ENCODE peak calls at places on chromosomes 13 and 19, in five cellular contexts. R is transverse colon, S is vagina, P is ovary, U is K562. N is an unnamed sample.

GRCh38 chr13:76222511-76222910 is 586.4 kb downstream of the LMO7 start:
- DNase-seq in S (no peak), U (no peak), P (no peak), R (no peak), N (no peak)

GRCh38 chr13:78382946-78383542 is 220.3 kb downstream of the POU4F1 start:
- DNase-seq in R (no peak), P (no peak), S (no peak), U (no peak), N (no peak)

GRCh38 chr13:50626031-50626643 is 217.4 kb downstream of the DLEU7 start:
- DNase-seq in S (no peak), U (no peak), P (no peak), R (no peak), N (no peak)

GRCh38 chr13:31846984-31847752 is 107.8 kb downstream of the RXFP2 start:
- DNase-seq in U (peak), R (no peak), S (no peak), P (no peak), N (peak)

GRCh38 chr13:67062160-67062559 is 168.0 kb downstream of the PCDH9 start:
- DNase-seq in P (no peak), R (no peak), U (no peak), S (no peak), N (no peak)

GRCh38 chr13:45833663-45834062 is 17.9 kb downstream of the SIAH3 start:
- DNase-seq in P (no peak), R (no peak), S (peak), U (no peak), N (peak)

GRCh38 chr13:31946091-31946770 is 85.3 kb upstream of the FRY start:
- DNase-seq in S (no peak), U (no peak), P (no peak), R (no peak), N (no peak)

GRCh38 chr13:86554066-86554465 is 754.8 kb upstream of the SLITRK6 start:
- DNase-seq in P (no peak), U (no peak), R (no peak), S (no peak), N (no peak)

GRCh38 chr13:63481334-63481733 is 2065.7 kb upstream of the PCDH20 start:
- DNase-seq in P (no peak), U (no peak), R (no peak), S (no peak), N (no peak)

GRCh38 chr13:48156466-48156865 is 61.6 kb upstream of the MED4 start:
- DNase-seq in U (no peak), R (peak), S (no peak), P (no peak), N (peak)

GRCh38 chr19:1967087-1967608 is 26.2 kb downstream of the CSNK1G2 start:
- DNase-seq in S (no peak), R (no peak), U (no peak), P (no peak), N (no peak)

GRCh38 chr13:112059457-112060317 is 7.3 kb upstream of the SOX1 start:
- DNase-seq in R (no peak), P (no peak), U (no peak), S (peak), N (no peak)

GRCh38 chr19:38434549-38435051 is 1.1 kb downstream of the RYR1 start:
- DNase-seq in R (peak), P (no peak), U (peak), S (no peak), N (peak)

GRCh38 chr13:36329355-36329754 is 16.8 kb downstream of the SPART start:
- DNase-seq in R (no peak), S (no peak), P (no peak), U (no peak), N (no peak)

GRCh38 chr19:32652893-32653625 is 21.9 kb downstream of the ANKRD27 start:
- DNase-seq in R (peak), S (no peak), P (peak), U (no peak), N (peak)

GRCh38 chr19:292281-292884 is 1.2 kb upstream of the PLPP2 start:
- DNase-seq in U (no peak), R (no peak), S (no peak), P (no peak), N (no peak)

GRCh38 chr19:17073869-17074627 is 1.2 kb downstream of the HAUS8 start:
- DNase-seq in S (no peak), P (no peak), R (peak), U (peak), N (no peak)

GRCh38 chr13:114081761-114082681 is 50.4 kb downstream of the RASA3 start:
- DNase-seq in P (no peak), R (no peak), U (no peak), S (no peak), N (no peak)

GRCh38 chr19:29405728-29405995 is 120.1 kb upstream of the VSTM2B start:
- DNase-seq in R (no peak), U (no peak), P (no peak), S (no peak), N (no peak)

GRCh38 chr19:36547001-36547732 is 19.1 kb upstream of the ZNF260 start:
- DNase-seq in P (no peak), S (no peak), R (no peak), U (no peak), N (no peak)

GRCh38 chr19:41577144-41577830 is 1.3 kb downstream of the CEACAM21 start:
- DNase-seq in P (no peak), U (no peak), S (no peak), R (no peak), N (no peak)

GRCh38 chr19:3359850-3360493 is 6.4 kb upstream of the NFIC start:
- DNase-seq in R (no peak), P (no peak), U (peak), S (no peak), N (peak)

GRCh38 chr19:51921949-51922348 is 5.3 kb upstream of the ZNF613 start:
- DNase-seq in S (no peak), P (no peak), U (no peak), R (no peak), N (no peak)

GRCh38 chr13:112204376-112204775 is 137.4 kb downstream of the SOX1 start:
- DNase-seq in U (no peak), S (no peak), P (no peak), R (no peak), N (no peak)

GRCh38 chr19:44050740-44051653 is 839 bp upstream of the ZNF223 start:
- DNase-seq in R (peak), P (no peak), U (no peak), S (no peak), N (peak)

GRCh38 chr19:48760514-48761221 is 5.3 kb downstream of the FGF21 start:
- DNase-seq in R (no peak), U (no peak), P (no peak), S (no peak), N (no peak)
- H3K27ac ChIP-seq in R (no peak), U (no peak), P (no peak), S (no peak), N (no peak)

GRCh38 chr19:12648088-12648487 is 18.5 kb downstream of the MAN2B1 start:
- DNase-seq in P (peak), S (no peak), R (no peak), U (peak), N (peak)
- TF ChIP-seq POLR2A in P (no peak), S (no peak), R (no peak), U (no peak), N (peak)

GRCh38 chr13:106755542-106755941 is 187.6 kb upstream of the ARGLU1 start:
- DNase-seq in S (no peak), R (no peak), U (no peak), P (no peak), N (no peak)

GRCh38 chr13:106752584-106753202 is 184.8 kb upstream of the ARGLU1 start:
- DNase-seq in S (no peak), R (no peak), U (no peak), P (no peak), N (no peak)

GRCh38 chr13:106756446-106756845 is 188.5 kb upstream of the ARGLU1 start:
- DNase-seq in S (no peak), R (no peak), P (no peak), U (no peak), N (no peak)

GRCh38 chr13:106753241-106753640 is 185.3 kb upstream of the ARGLU1 start:
- DNase-seq in S (no peak), R (no peak), U (no peak), P (no peak), N (peak)
- H3K27ac ChIP-seq in S (no peak), R (no peak), U (no peak), P (no peak), N (peak)

DNA sequence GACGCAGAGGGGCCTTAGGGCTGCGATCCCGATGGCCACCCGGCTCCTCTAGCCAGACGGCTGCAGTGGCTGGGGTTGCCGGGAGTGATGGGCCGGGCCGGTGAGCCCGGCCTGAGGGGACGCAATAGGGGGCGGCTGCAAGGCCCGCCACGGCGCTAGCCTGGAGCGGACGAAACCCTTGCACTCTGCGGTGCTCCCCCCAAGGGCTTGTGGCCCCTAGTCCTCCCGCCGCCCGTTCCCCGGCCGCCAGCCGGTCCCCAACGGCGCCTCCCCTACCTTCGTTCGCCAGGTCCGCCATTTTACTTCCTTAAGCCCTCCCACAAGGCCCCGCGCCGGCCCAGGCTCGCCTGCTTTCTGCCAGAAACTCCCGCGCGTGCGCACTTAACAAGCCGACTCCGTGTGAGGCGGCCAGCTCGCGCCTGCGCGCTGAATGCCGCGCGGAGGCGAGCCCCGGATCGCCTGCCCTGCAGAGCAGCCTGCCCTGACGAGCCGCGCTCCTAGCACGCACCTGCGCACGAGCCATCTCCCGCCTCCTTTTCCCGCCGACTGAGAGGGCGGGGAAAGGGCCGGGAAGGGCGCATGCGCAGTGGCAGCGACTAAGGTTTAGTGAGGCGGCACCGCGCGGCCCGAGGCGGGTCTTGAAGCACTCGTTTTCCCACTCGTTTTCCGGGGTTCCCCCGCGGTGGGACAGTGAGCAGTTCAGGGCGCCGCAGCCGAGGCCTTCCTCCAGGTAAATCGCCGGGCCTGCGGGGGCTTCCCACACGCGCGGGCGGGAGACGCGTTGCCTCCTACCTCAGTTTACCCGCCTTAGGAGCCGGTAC is at the start of gene RANBP3:
- DNase-seq in R (peak), P (peak), S (peak), U (peak), N (peak)
- TF ChIP-seq POLR2A in R (peak), P (peak), S (peak), U (peak), N (peak)

GRCh38 chr13:20053891-20054290 is 95.4 kb downstream of the ZMYM2 start:
- DNase-seq in P (no peak), S (no peak), R (no peak), U (no peak), N (no peak)
- H3K27ac ChIP-seq in P (no peak), S (no peak), R (no peak), U (no peak), N (no peak)

GRCh38 chr13:52652980-52653303 is 306 bp downstream of the SUGT1 start:
- DNase-seq in U (peak), S (peak), P (no peak), R (no peak), N (no peak)
- TF ChIP-seq POLR2A in U (no peak), S (no peak), P (no peak), R (no peak), N (no peak)